ENCODE peak calls at places on chromosomes 13 and 19, in nine cellular contexts. M is HuH-7; H is ELR; F is substantia nigra; O is skeletal muscle cell; L is effector CD4-positive, alpha-beta T cell; N is ovary; P is renal cortical epithelial cell; U is endothelial cell of umbilical vein. Z is an unnamed sample.

GRCh38 chr19:12821761-12822160 is 12.6 kb downstream of the RTBDN start:
- DNase-seq in O (no peak), H (peak), L (no peak), F (no peak), M (no peak), N (no peak), U (no peak), P (no peak), Z (no peak)

GRCh38 chr19:55477905-55478304 is 1.5 kb downstream of the ZNF628 start:
- DNase-seq in M (no peak), P (no peak), H (no peak), U (no peak), F (no peak), O (no peak), L (no peak), N (no peak), Z (no peak)

GRCh38 chr13:93843082-93843481 is 616.5 kb downstream of the GPC6 start:
- DNase-seq in F (no peak), O (no peak), P (no peak), U (no peak), H (no peak), N (no peak), L (no peak), M (no peak), Z (no peak)

GRCh38 chr13:35524192-35524591 is 47.7 kb upstream of the MAB21L1 start:
- DNase-seq in N (no peak), O (no peak), L (no peak), U (no peak), P (no peak), M (no peak), F (no peak), H (no peak), Z (no peak)

GRCh38 chr19:343451-343931 is 1.1 kb downstream of the MIER2 start:
- DNase-seq in F (no peak), O (no peak), U (peak), L (no peak), P (no peak), M (no peak), N (no peak), H (peak), Z (no peak)

GRCh38 chr13:76837811-76838210 is 48.4 kb downstream of the KCTD12 start:
- DNase-seq in F (no peak), N (no peak), P (no peak), M (no peak), U (no peak), O (no peak), L (no peak), H (no peak), Z (no peak)

GRCh38 chr13:110479648-110480047 is 81.9 kb downstream of the RAB20 start:
- DNase-seq in P (no peak), L (no peak), N (no peak), H (no peak), F (no peak), U (no peak), M (no peak), O (no peak), Z (no peak)

GRCh38 chr13:74990992-74991391 is 491.0 kb downstream of the TBC1D4 start:
- DNase-seq in O (no peak), P (no peak), F (no peak), U (no peak), H (no peak), M (no peak), N (no peak), L (no peak), Z (no peak)

GRCh38 chr13:43339145-43339820 is 315.9 kb downstream of the DNAJC15 start:
- DNase-seq in M (no peak), H (no peak), O (no peak), N (no peak), U (no peak), P (no peak), F (no peak), L (no peak), Z (no peak)

GRCh38 chr19:2168619-2169424 is 5.1 kb downstream of the DOT1L start:
- DNase-seq in N (peak), L (peak), F (peak), O (peak), M (peak), P (peak), H (peak), U (peak), Z (peak)

GRCh38 chr13:99231726-99232125 is 26.5 kb downstream of the GPR18 start:
- DNase-seq in F (no peak), N (no peak), M (no peak), O (no peak), U (no peak), P (no peak), H (no peak), L (no peak), Z (no peak)

GRCh38 chr13:30859326-30859725 is 46.7 kb upstream of the MEDAG start:
- DNase-seq in M (no peak), H (no peak), O (no peak), U (peak), P (peak), N (no peak), F (no peak), L (no peak), Z (no peak)

GRCh38 chr19:16419671-16420394 is 51.9 kb downstream of the EPS15L1 start:
- DNase-seq in F (no peak), N (no peak), H (no peak), P (no peak), U (peak), M (no peak), O (no peak), L (no peak), Z (no peak)